ENCODE peak calls at places on chromosomes 1 and 21, in seven cellular contexts. L is breast epithelium, Y is HL-60, N is H1, T is transverse colon, G is K562, C is HepG2. F is an unnamed sample.

GRCh38 chr1:53578358-53578757 is 119.2 kb downstream of the DMRTB1 start:
- DNase-seq in L (no peak), C (no peak), G (no peak), N (no peak), T (no peak), Y (no peak), F (no peak)

GRCh38 chr1:55213029-55213884 is 1.9 kb downstream of the USP24 start:
- DNase-seq in Y (no peak), T (no peak), L (no peak), G (peak; percentile 63), N (no peak), C (no peak), F (no peak)

GRCh38 chr21:34859976-34860653 is 189.0 kb downstream of the RUNX1 start:
- DNase-seq in N (no peak), T (no peak), C (no peak), G (no peak), L (no peak), Y (no peak), F (no peak)

GRCh38 chr1:119219711-119220110 is 79.3 kb upstream of the WARS2 start:
- DNase-seq in C (no peak), G (no peak), N (no peak), T (no peak), Y (peak; percentile 35), L (no peak), F (no peak)

GRCh38 chr1:70504176-70504820 is 93.2 kb downstream of the CTH start:
- DNase-seq in G (peak; percentile 77), C (peak; percentile 71), N (no peak), L (no peak), T (peak; percentile 46), Y (no peak), F (no peak)

GRCh38 chr1:105137543-105138444 is 1388.1 kb downstream of the AMY1C start:
- DNase-seq in T (no peak), G (peak; percentile 21), C (peak; percentile 57), N (peak; percentile 74), L (no peak), Y (no peak), F (no peak)

GRCh38 chr1:109917429-109918076 is 6.9 kb downstream of the CSF1 start:
- DNase-seq in T (no peak), C (no peak), L (no peak), Y (no peak), G (no peak), N (no peak), F (no peak)

GRCh38 chr1:39745016-39745670 is 6.5 kb downstream of the PPIE start:
- DNase-seq in Y (no peak), N (no peak), G (no peak), L (no peak), C (no peak), T (no peak), F (no peak)

GRCh38 chr1:65844990-65845757 is 52.5 kb downstream of the PDE4B start:
- DNase-seq in G (no peak), C (no peak), Y (no peak), N (no peak), L (no peak), T (no peak), F (no peak)

GRCh38 chr21:42827588-42827987 is 51.8 kb downstream of the WDR4 start:
- DNase-seq in L (no peak), T (no peak), Y (no peak), G (no peak), N (no peak), C (no peak), F (no peak)

GRCh38 chr21:41662761-41663160 is 104.1 kb downstream of the RIPK4 start:
- DNase-seq in Y (no peak), G (no peak), L (no peak), N (no peak), T (no peak), C (no peak), F (no peak)

GRCh38 chr1:27934818-27935549 is at the start of gene SMPDL3B:
- DNase-seq in N (peak; percentile 86), T (peak; percentile 85), Y (no peak), L (peak; percentile 43), G (peak; percentile 52), C (no peak), F (peak; percentile 31)

GRCh38 chr1:224524679-224525078 is 90.1 kb upstream of the WDR26 start:
- DNase-seq in L (no peak), T (no peak), C (no peak), Y (no peak), N (no peak), G (no peak), F (no peak)

GRCh38 chr1:15703562-15703961 is 19.4 kb downstream of the PLEKHM2 start:
- DNase-seq in N (no peak), L (peak; percentile 59), Y (no peak), T (peak; percentile 49), C (no peak), G (no peak), F (peak; percentile 49)

GRCh38 chr1:205319081-205320018 is 2.2 kb downstream of the NUAK2 start:
- DNase-seq in G (no peak), Y (peak; percentile 35), N (no peak), C (peak; percentile 88), T (peak; percentile 87), L (peak; percentile 53), F (peak; percentile 88)

GRCh38 chr1:24027838-24028468 is 47.8 kb upstream of the SRSF10 start:
- DNase-seq in C (peak; percentile 60), G (peak; percentile 32), L (no peak), Y (no peak), N (no peak), T (no peak), F (no peak)

GRCh38 chr21:46569071-46569470 is 35.8 kb downstream of the S100B start:
- DNase-seq in G (no peak), C (no peak), N (no peak), Y (no peak), L (no peak), T (no peak), F (no peak)

GRCh38 chr1:1628656-1629429 is 3.1 kb upstream of the MMP23B start:
- DNase-seq in Y (no peak), L (no peak), N (peak; percentile 83), G (no peak), C (no peak), T (no peak), F (no peak)

GRCh38 chr1:218390625-218391024 is 45.5 kb downstream of the TGFB2 start:
- DNase-seq in T (no peak), L (no peak), Y (no peak), N (no peak), C (no peak), G (no peak), F (no peak)

DNA sequence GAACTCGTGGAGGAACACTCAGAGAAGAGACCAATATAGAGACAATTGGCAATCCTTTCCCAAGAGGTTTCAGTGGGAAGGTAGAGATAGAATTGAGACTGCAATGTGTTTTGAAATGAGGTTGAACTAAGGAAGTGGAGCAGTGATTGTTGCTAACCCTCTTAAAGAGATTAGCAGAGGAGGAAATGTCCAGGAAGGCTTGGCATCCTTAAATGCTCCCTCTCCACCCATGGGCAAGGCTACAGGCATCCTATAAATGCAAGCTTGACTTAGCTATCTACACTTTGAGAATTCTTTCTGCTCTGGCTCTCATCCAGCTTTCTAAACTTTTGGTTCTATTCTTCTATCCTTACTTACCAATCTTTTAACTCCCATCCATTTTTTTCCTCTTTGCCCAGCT is 30.3 kb upstream of the XPR1 start:
- DNase-seq in T (no peak), L (no peak), Y (no peak), C (no peak), N (no peak), G (no peak), F (no peak)
- TF ChIP-seq CTCF in T (no peak), L (no peak), Y (no peak), C (no peak), N (no peak), G (no peak), F (no peak)

GRCh38 chr1:93692983-93693591 is 11.4 kb upstream of the BCAR3 start:
- DNase-seq in C (peak; percentile 27), G (no peak), L (no peak), Y (no peak), T (no peak), N (no peak), F (peak; percentile 78)
- H3K27ac ChIP-seq in C (no peak overlapping the region), G (no peak overlapping the region), L (no peak overlapping the region), Y (no peak overlapping the region), T (no peak overlapping the region), N (no peak overlapping the region), F (peak overlapping the region; percentile 2)

GRCh38 chr1:74964508-74964907 is 169.7 kb upstream of the LHX8 start:
- DNase-seq in L (no peak), G (peak; percentile 7), Y (no peak), C (no peak), N (no peak), T (no peak), F (no peak)

GRCh38 chr1:74971982-74972381 is 162.2 kb upstream of the LHX8 start:
- DNase-seq in Y (no peak), L (no peak), C (no peak), T (no peak), G (no peak), N (no peak), F (no peak)

GRCh38 chr1:74969566-74970135 is 164.5 kb upstream of the LHX8 start:
- DNase-seq in Y (no peak), G (no peak), T (no peak), N (no peak), L (no peak), C (no peak), F (no peak)
- TF ChIP-seq POLR2AphosphoS5 in Y (no peak), G (no peak), T (no peak), N (no peak), L (no peak), C (no peak), F (no peak)

GRCh38 chr1:3652538-3653285 is 396 bp downstream of the TP73 start:
- DNase-seq in C (peak; percentile 9), G (peak; percentile 44), N (peak; percentile 75), L (no peak), T (no peak), Y (no peak), F (no peak)
- TF ChIP-seq CTCF in C (no peak), G (no peak), N (no peak), L (no peak), T (no peak), Y (no peak), F (no peak)

DNA sequence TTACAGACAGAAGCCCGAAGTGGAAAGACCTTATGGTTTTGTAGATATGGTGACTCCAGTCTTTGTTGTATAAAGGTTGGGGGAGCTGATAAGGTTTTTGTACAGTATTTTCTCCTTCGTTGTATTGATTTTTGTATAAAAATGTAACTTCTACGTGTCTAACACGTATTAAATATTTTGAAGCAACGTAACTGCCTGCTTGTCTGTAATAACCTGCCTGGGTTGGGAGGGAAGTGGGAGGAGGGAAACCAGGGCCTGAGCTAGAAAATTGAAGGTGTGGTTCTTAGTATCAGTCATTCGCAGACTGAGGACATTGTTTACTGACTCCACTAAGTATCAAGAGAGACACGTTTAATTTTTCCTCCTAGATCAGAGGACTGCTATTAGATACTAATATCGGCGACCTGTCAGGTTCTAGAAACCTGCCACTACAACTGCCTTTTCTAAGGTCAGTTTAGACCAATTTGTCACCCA is 2.2 kb downstream of the IER5 start:
- DNase-seq in G (peak; percentile 77), C (no peak), L (no peak), T (peak; percentile 62), Y (no peak), N (no peak), F (no peak)
- H3K27ac ChIP-seq in G (peak overlapping the region; percentile 82), C (peak overlapping the region; percentile 27), L (peak overlapping the region; percentile 96), T (peak overlapping the region; percentile 99), Y (peak overlapping the region; percentile 57), N (no peak overlapping the region), F (peak overlapping the region; percentile 84)

F was measured in prostate gland.